ENCODE peak calls at places on chromosomes 3 and 15, in seven cellular contexts. G is lung, C is AG10803, L is GM23338, N is K562, W is fibroblast of villous mesenchyme, B is fibroblast of the aortic adventitia. U is an unnamed sample.
A peak's percentile ranks its signal among the peaks of the same experiment; 100 is the strongest.

GRCh38 chr3:49119439-49119838 is 1.2 kb downstream of the USP19 start:
- DNase-seq in G (no peak), C (no peak), L (no peak), N (no peak), W (no peak), B (peak; percentile 34), U (no peak)

GRCh38 chr3:56955551-56956131 is 104.8 kb upstream of the SPATA12 start:
- DNase-seq in G (no peak), C (no peak), L (no peak), N (no peak), W (no peak), B (no peak), U (no peak)

GRCh38 chr3:72185549-72186484 is 400.9 kb upstream of the PROK2 start:
- DNase-seq in G (no peak), C (peak; percentile 81), L (no peak), N (peak; percentile 84), W (peak; percentile 67), B (peak; percentile 89), U (peak; percentile 26)

GRCh38 chr15:68256675-68257450 is 20.7 kb upstream of the FEM1B start:
- DNase-seq in G (peak; percentile 89), C (peak; percentile 96), L (peak; percentile 95), N (no peak), W (peak; percentile 92), B (peak; percentile 87), U (peak; percentile 65)

GRCh38 chr15:60074181-60074885 is 70.2 kb downstream of the FOXB1 start:
- DNase-seq in G (no peak), C (no peak), L (no peak), N (no peak), W (no peak), B (peak; percentile 49), U (no peak)

GRCh38 chr15:94177112-94177511 is 54.2 kb upstream of the MCTP2 start:
- DNase-seq in G (no peak), C (no peak), L (no peak), N (no peak), W (peak; percentile 57), B (peak; percentile 4), U (no peak)

GRCh38 chr15:93111451-93111850 is 22.4 kb upstream of the RGMA start:
- DNase-seq in G (no peak), C (no peak), L (no peak), N (no peak), W (no peak), B (no peak), U (no peak)

GRCh38 chr3:113166719-113167492 is 44.5 kb upstream of the BOC start:
- DNase-seq in G (no peak), C (peak; percentile 79), L (peak; percentile 40), N (no peak), W (peak; percentile 61), B (peak; percentile 69), U (peak; percentile 78)

GRCh38 chr3:125107861-125108567 is 52.2 kb upstream of the HEG1 start:
- DNase-seq in G (no peak), C (peak; percentile 77), L (no peak), N (no peak), W (peak; percentile 94), B (peak; percentile 96), U (peak; percentile 74)

GRCh38 chr3:73556520-73557371 is 68.0 kb downstream of the PDZRN3 start:
- DNase-seq in G (no peak), C (peak; percentile 56), L (peak; percentile 57), N (no peak), W (no peak), B (peak; percentile 47), U (no peak)

GRCh38 chr15:69126054-69126469 is 34.4 kb upstream of the GLCE start:
- DNase-seq in G (peak; percentile 58), C (peak; percentile 37), L (no peak), N (peak; percentile 4), W (peak; percentile 87), B (peak; percentile 30), U (no peak)

GRCh38 chr3:124816206-124816605 is 71.0 kb downstream of the ITGB5 start:
- DNase-seq in G (no peak), C (no peak), L (no peak), N (no peak), W (no peak), B (no peak), U (no peak)

GRCh38 chr3:16148783-16149182 is 25.7 kb upstream of the GALNT15 start:
- DNase-seq in G (peak; percentile 52), C (peak; percentile 94), L (no peak), N (no peak), W (peak; percentile 98), B (peak; percentile 99), U (peak; percentile 70)

GRCh38 chr3:161915283-161915682 is 418.7 kb downstream of the OTOL1 start:
- DNase-seq in G (no peak), C (no peak), L (no peak), N (no peak), W (peak; percentile 11), B (no peak), U (no peak)

GRCh38 chr3:32703491-32703968 is 18.5 kb downstream of the CNOT10 start:
- DNase-seq in G (no peak), C (peak; percentile 55), L (no peak), N (no peak), W (peak; percentile 72), B (peak; percentile 50), U (no peak)

GRCh38 chr3:3429841-3430240 is 250.3 kb upstream of the CRBN start:
- DNase-seq in G (no peak), C (no peak), L (no peak), N (no peak), W (no peak), B (no peak), U (no peak)

GRCh38 chr15:99978426-99978825 is 245.2 kb upstream of the LYSMD4 start:
- DNase-seq in G (no peak), C (no peak), L (peak; percentile 64), N (no peak), W (no peak), B (no peak), U (no peak)

GRCh38 chr3:37907906-37908305 is 46.2 kb downstream of the CTDSPL start:
- DNase-seq in G (no peak), C (no peak), L (no peak), N (no peak), W (no peak), B (no peak), U (no peak)
- H3K4me3 ChIP-seq in G (no peak overlapping the region), C (no peak overlapping the region), L (no peak overlapping the region), N (no peak overlapping the region), W (no peak overlapping the region), B (no peak overlapping the region), U (no peak overlapping the region)

DNA sequence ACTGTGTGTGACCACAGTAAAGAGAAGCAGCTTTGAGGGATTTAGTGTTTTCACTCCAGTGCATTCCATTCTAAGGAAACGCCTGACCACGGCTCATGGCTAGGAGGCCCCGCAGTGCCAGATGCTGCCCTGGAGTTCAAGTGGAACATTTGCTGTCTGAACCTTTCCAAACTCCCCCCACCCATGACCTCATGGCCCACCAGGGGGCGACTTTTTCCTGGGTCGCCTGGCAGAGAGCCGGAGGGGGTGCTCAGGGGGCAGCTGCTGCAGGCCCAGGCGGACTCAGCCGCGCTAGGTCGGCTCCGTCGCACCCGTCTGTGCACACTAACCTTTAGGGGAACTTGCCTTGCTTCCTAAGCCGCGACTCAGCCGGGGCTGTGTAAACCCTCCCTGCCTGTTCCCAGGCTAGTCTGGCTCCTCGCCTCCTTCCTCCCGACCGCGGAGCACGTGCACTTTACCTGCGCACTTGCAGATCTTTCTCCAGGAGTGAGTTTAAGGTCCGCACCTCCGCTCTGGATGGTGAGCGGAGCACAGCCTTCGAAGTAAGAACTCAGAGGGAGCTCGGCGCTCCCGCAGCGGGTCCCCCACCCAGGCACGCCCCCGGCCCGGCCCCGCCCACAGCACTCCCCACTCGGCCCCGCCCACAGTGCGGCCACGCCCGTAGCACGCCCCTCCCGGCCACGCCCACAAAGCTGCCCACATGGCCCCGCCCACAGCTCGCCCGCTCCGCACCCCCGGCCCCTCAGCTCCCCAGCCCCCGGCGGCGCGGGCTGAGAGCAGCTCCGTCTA is at the start of gene OCA2:
- DNase-seq in G (peak; percentile 68), C (peak; percentile 67), L (peak; percentile 92), N (peak; percentile 85), W (peak; percentile 79), B (peak; percentile 12), U (peak; percentile 9)
- TF ChIP-seq CTCF in G (no peak), C (peak; percentile 25), L (peak; percentile 57), N (peak; percentile 57), W (peak; percentile 38), B (no peak), U (peak; percentile 41)

DNA sequence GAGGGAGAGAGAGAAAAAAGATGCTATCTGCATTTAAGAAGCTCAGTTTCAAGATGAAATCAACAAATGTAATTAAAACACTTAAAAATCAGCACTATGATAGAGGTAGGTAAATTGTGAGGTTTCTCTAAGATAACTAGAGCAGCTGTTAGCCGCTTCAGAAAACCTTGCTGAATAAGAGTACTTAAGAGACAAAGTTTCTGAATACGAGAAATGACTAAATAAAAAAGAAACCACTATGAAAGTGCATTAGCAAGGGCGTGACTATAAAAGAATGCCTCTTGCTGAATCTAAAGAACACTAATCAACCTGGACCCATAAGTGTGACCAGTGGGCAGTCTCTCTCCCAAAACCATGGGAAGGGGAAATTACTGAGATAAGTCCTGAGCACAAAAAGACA is 41.8 kb downstream of the IQCB1 start:
- DNase-seq in G (no peak), C (no peak), L (no peak), N (no peak), W (no peak), B (no peak), U (no peak)
- H3K4me3 ChIP-seq in G (no peak overlapping the region), C (no peak overlapping the region), L (no peak overlapping the region), N (no peak overlapping the region), W (no peak overlapping the region), B (no peak overlapping the region), U (no peak overlapping the region)

DNA sequence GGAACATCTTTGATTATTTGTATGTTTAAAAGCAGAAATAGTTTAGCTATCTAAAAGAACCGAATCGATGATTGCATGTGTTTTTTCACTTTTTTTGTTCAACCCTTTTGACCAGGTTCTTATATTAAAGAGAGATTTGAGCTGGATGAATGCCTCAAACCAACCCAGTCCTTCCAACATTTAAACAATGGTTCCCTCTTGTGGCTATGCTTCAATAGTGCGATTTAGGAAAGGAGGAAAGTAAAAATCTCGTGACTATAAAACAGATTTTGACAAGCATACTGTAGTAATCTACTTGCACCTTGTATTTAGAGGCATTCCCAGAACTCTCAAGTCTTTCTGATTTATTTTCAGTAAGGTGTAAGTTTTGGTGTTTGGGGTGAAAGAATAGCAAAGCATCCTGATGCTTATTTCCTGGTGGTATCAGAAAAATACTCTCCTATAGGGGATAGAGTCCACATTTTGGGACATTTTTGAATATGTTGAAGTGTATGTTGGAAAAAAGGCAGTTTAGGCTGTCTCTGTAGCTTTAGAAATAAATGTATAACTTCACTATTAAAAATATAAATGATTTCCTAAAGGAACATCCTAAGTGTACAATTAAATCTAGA is 159.6 kb upstream of the KCNH8 start:
- DNase-seq in G (no peak), C (no peak), L (peak; percentile 80), N (peak; percentile 1), W (peak; percentile 6), B (peak; percentile 2), U (no peak)
- TF ChIP-seq CTCF in G (no peak), C (no peak), L (peak; percentile 87), N (peak; percentile 25), W (peak; percentile 12), B (no peak), U (no peak)

GRCh38 chr3:114624047-114624445 is 330.2 kb downstream of the TIGIT start:
- DNase-seq in G (no peak), C (peak; percentile 69), L (no peak), N (no peak), W (peak; percentile 97), B (peak; percentile 69), U (no peak)
- H3K4me3 ChIP-seq in G (no peak overlapping the region), C (peak overlapping the region; percentile 70), L (no peak overlapping the region), N (no peak overlapping the region), W (peak overlapping the region; percentile 66), B (peak overlapping the region; percentile 70), U (peak overlapping the region; percentile 53)